ENCODE peak calls at places on chromosome 19, in eight cellular contexts. Y, S, F, W, E, G, O and Z are unnamed samples.

GRCh38 chr19:2974342-2974932 is 2.9 kb upstream of the TLE6 start:
- DNase-seq in Y (no peak), S (no peak), F (no peak), W (no peak), E (no peak), G (peak; percentile 32), O (peak; percentile 91), Z (peak; percentile 35)

GRCh38 chr19:32599736-32600157 is 18.8 kb downstream of the PDCD5 start:
- DNase-seq in Y (peak; percentile 77), S (no peak), F (peak; percentile 57), W (peak; percentile 36), E (peak; percentile 57), G (no peak), O (peak; percentile 80), Z (peak; percentile 30)

GRCh38 chr19:52542984-52543664 is 15.7 kb downstream of the ZNF808 start:
- DNase-seq in Y (no peak), S (no peak), F (peak; percentile 17), W (no peak), E (no peak), G (no peak), O (no peak), Z (no peak)

GRCh38 chr19:33639034-33639681 is 17.4 kb downstream of the CHST8 start:
- DNase-seq in Y (no peak), S (no peak), F (no peak), W (no peak), E (no peak), G (no peak), O (no peak), Z (no peak)

GRCh38 chr19:32870154-32870573 is 597 bp upstream of the SLC7A9 start:
- DNase-seq in Y (no peak), S (no peak), F (no peak), W (no peak), E (peak; percentile 16), G (no peak), O (no peak), Z (peak; percentile 11)

GRCh38 chr19:30719991-30720329 is 347.8 kb downstream of the ZNF536 start:
- DNase-seq in Y (no peak), S (no peak), F (no peak), W (no peak), E (no peak), G (peak; percentile 39), O (no peak), Z (no peak)

GRCh38 chr19:6091771-6092291 is 18.5 kb downstream of the RFX2 start:
- DNase-seq in Y (no peak), S (no peak), F (no peak), W (no peak), E (no peak), G (no peak), O (peak; percentile 30), Z (peak; percentile 74)

GRCh38 chr19:42325896-42326771 is 699 bp downstream of the MEGF8 start:
- DNase-seq in Y (peak; percentile 59), S (no peak), F (no peak), W (no peak), E (no peak), G (no peak), O (no peak), Z (peak; percentile 29)

GRCh38 chr19:51559240-51559639 is 11.8 kb upstream of the ZNF175 start:
- DNase-seq in Y (no peak), S (no peak), F (no peak), W (no peak), E (no peak), G (no peak), O (no peak), Z (no peak)

GRCh38 chr19:39408392-39409206 is 2.0 kb downstream of the ZFP36 start:
- DNase-seq in Y (no peak), S (no peak), F (peak; percentile 32), W (no peak), E (no peak), G (no peak), O (peak; percentile 67), Z (peak; percentile 57)

GRCh38 chr19:44346556-44346955 is 9.9 kb downstream of the ZNF112 start:
- DNase-seq in Y (no peak), S (no peak), F (no peak), W (no peak), E (no peak), G (no peak), O (no peak), Z (no peak)

GRCh38 chr19:33000510-33000909 is 28.5 kb downstream of the FAAP24 start:
- DNase-seq in Y (no peak), S (no peak), F (no peak), W (no peak), E (no peak), G (no peak), O (no peak), Z (no peak)

GRCh38 chr19:47357788-47358680 is 8.9 kb downstream of the DHX34 start:
- DNase-seq in Y (peak; percentile 49), S (no peak), F (no peak), W (no peak), E (peak; percentile 22), G (no peak), O (no peak), Z (no peak)

GRCh38 chr19:12937243-12938053 is 961 bp upstream of the CALR start:
- DNase-seq in Y (no peak), S (no peak), F (peak; percentile 75), W (no peak), E (peak; percentile 43), G (no peak), O (no peak), Z (peak; percentile 66)

GRCh38 chr19:53308339-53308811 is 25.2 kb upstream of the ZNF845 start:
- DNase-seq in Y (no peak), S (no peak), F (peak; percentile 6), W (no peak), E (no peak), G (peak; percentile 22), O (peak; percentile 3), Z (no peak)

GRCh38 chr19:27780367-27781065 is 1432.4 kb downstream of the UQCRFS1 start:
- DNase-seq in Y (no peak), S (no peak), F (no peak), W (no peak), E (no peak), G (no peak), O (no peak), Z (no peak)

GRCh38 chr19:4061683-4062575 is 4.8 kb downstream of the ZBTB7A start:
- DNase-seq in Y (no peak), S (no peak), F (no peak), W (no peak), E (no peak), G (no peak), O (no peak), Z (peak; percentile 94)
- H3K4me3 ChIP-seq in Y (peak overlapping the region; percentile 43), S (peak overlapping the region; percentile 20), F (peak overlapping the region; percentile 15), W (no peak overlapping the region), E (peak overlapping the region; percentile 84), G (peak overlapping the region; percentile 91), O (no peak overlapping the region), Z (peak overlapping the region; percentile 72)

DNA sequence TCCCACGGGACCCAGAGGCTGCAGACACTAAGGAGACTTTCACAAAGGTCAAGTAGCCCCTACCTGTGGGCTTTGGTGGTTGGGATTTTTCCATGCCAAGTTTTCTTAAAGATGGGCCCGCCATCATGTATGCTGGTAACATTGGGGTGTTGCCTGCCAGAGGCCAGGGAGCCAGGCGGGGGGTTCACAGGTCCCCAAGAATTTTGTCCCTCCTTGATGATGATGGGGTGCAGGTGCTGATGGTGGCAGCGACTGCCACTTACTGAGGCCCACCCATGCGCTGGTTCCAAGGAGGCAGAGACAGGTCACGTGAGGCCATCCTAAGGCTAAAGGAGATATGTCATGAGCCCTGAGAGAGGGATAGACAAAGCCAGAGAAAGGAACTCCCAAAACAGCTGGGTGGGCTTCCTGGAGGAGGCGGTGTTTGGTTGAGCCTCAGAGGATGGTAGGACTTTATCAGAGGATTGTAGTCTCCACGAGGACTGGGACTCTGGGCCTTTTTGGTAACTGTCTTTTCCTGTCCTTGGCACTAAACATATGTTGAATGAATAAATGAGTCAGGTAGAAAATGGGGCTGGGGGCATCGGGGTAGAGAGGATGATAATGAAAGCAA is 14.4 kb downstream of the PLEKHF1 start:
- DNase-seq in Y (no peak), S (no peak), F (no peak), W (no peak), E (no peak), G (no peak), O (no peak), Z (no peak)
- H3K27ac ChIP-seq in Y (no peak overlapping the region), S (no peak overlapping the region), F (no peak overlapping the region), W (no peak overlapping the region), E (no peak overlapping the region), G (peak overlapping the region; percentile 82), O (no peak overlapping the region), Z (no peak overlapping the region)

DNA sequence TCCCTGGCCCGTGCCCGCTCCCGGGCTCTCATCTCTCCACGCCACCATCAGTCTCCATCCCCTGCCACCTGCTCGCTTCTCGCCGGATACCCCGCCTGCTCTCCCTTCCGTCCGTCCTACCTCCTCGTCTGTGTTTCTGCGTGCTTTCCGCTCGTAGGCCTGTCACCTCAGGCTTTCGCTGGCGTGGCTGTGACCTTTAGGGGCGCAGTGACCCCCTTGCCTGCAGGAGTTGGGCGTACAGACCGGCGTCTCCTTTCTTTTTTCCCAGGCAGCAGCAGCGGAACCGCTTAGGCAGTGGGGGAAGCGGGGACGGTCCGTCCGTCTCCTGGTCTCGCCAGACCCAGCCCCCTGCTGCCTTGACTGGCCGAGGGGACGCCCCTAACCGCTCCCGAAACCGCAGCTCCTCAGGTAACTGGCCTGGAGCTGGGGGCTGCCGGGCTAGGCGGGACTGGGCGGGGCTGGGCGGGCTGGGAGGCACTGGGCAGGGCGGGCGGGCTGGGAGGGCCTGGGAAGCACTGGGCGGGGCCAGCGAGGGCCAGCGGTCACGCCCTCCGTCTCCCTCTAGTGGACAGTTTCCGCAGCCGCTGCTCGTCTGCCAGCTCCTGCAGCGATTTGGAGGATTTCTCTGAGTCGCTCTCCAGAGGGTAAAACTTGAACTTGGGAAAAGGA is 6.3 kb downstream of the PGLYRP1 start:
- DNase-seq in Y (peak; percentile 84), S (peak; percentile 63), F (peak; percentile 76), W (peak; percentile 20), E (peak; percentile 43), G (peak; percentile 84), O (peak; percentile 83), Z (peak; percentile 85)
- TF ChIP-seq CTCF in Y (peak; percentile 74), S (peak; percentile 87), F (peak; percentile 86), W (peak; percentile 79), E (peak; percentile 80), G (peak; percentile 93), O (peak; percentile 72), Z (peak; percentile 82)

GRCh38 chr19:55640577-55641375 is at the start of gene ZNF580:
- DNase-seq in Y (peak; percentile 88), S (no peak), F (peak; percentile 71), W (no peak), E (peak; percentile 40), G (peak; percentile 75), O (peak; percentile 93), Z (peak; percentile 58)

GRCh38 chr19:55642153-55643002 is 1.1 kb upstream of the ZNF581 start:
- DNase-seq in Y (no peak), S (no peak), F (no peak), W (no peak), E (no peak), G (peak; percentile 35), O (peak; percentile 39), Z (peak; percentile 57)

GRCh38 chr19:55640043-55640576 is 692 bp upstream of the ZNF580 start:
- DNase-seq in Y (no peak), S (peak; percentile 64), F (peak; percentile 80), W (no peak), E (no peak), G (peak; percentile 71), O (peak; percentile 79), Z (peak; percentile 60)

GRCh38 chr19:55643003-55643732 is at the start of gene ZNF581:
- DNase-seq in Y (peak; percentile 97), S (peak; percentile 74), F (peak; percentile 68), W (peak; percentile 56), E (peak; percentile 57), G (peak; percentile 76), O (peak; percentile 85), Z (peak; percentile 80)

GRCh38 chr19:55641376-55642152 is 762 bp downstream of the ZNF580 start:
- DNase-seq in Y (peak; percentile 68), S (no peak), F (no peak), W (no peak), E (no peak), G (no peak), O (peak; percentile 19), Z (peak; percentile 57)
- H3K4me3 ChIP-seq in Y (peak overlapping the region; percentile 63), S (peak overlapping the region; percentile 84), F (peak overlapping the region; percentile 75), W (peak overlapping the region; percentile 84), E (peak overlapping the region; percentile 92), G (peak overlapping the region; percentile 82), O (peak overlapping the region; percentile 95), Z (peak overlapping the region; percentile 81)